ENCODE peak calls at places on chromosomes 13 and 19, in ten cellular contexts. One of them, this sample, is unnamed.

GRCh38 chr13:24208314-24208713 is 47.8 kb downstream of the SPATA13 start:
- DNase-seq in K562: no peak
- DNase-seq in colonic mucosa: no peak
- DNase-seq in GM10248: no peak
- DNase-seq in cardiac muscle cell: no peak
- DNase-seq in neural crest cell: no peak
- DNase-seq in heart right ventricle: no peak
- DNase-seq in fibroblast of the aortic adventitia: peak; percentile 89
- DNase-seq in ascending aorta: no peak
- DNase-seq in PC-9: no peak
- DNase-seq in this sample: no peak

GRCh38 chr13:106595623-106596022 is 27.7 kb upstream of the ARGLU1 start:
- DNase-seq in K562: no peak
- DNase-seq in colonic mucosa: no peak
- DNase-seq in GM10248: no peak
- DNase-seq in cardiac muscle cell: no peak
- DNase-seq in neural crest cell: no peak
- DNase-seq in heart right ventricle: peak; percentile 14
- DNase-seq in fibroblast of the aortic adventitia: no peak
- DNase-seq in ascending aorta: no peak
- DNase-seq in PC-9: no peak
- DNase-seq in this sample: no peak

GRCh38 chr19:10864538-10864899 is 6.8 kb upstream of the CARM1 start:
- DNase-seq in K562: peak; percentile 83
- DNase-seq in colonic mucosa: peak; percentile 92
- DNase-seq in GM10248: peak; percentile 88
- DNase-seq in cardiac muscle cell: peak; percentile 85
- DNase-seq in neural crest cell: peak; percentile 92
- DNase-seq in heart right ventricle: peak; percentile 86
- DNase-seq in fibroblast of the aortic adventitia: peak; percentile 82
- DNase-seq in ascending aorta: peak; percentile 89
- DNase-seq in PC-9: peak; percentile 78
- DNase-seq in this sample: peak; percentile 82

GRCh38 chr13:76944457-76944856 is 3.9 kb upstream of the ACOD1 start:
- DNase-seq in K562: no peak
- DNase-seq in colonic mucosa: no peak
- DNase-seq in GM10248: no peak
- DNase-seq in cardiac muscle cell: no peak
- DNase-seq in neural crest cell: no peak
- DNase-seq in heart right ventricle: no peak
- DNase-seq in fibroblast of the aortic adventitia: peak; percentile 70
- DNase-seq in ascending aorta: no peak
- DNase-seq in PC-9: no peak
- DNase-seq in this sample: no peak

GRCh38 chr13:76168661-76169060 is 532.5 kb downstream of the LMO7 start:
- DNase-seq in K562: no peak
- DNase-seq in colonic mucosa: no peak
- DNase-seq in GM10248: no peak
- DNase-seq in cardiac muscle cell: no peak
- DNase-seq in neural crest cell: no peak
- DNase-seq in heart right ventricle: no peak
- DNase-seq in fibroblast of the aortic adventitia: no peak
- DNase-seq in ascending aorta: no peak
- DNase-seq in PC-9: no peak
- DNase-seq in this sample: no peak

GRCh38 chr19:51726049-51726448 is 2.3 kb upstream of the HAS1 start:
- DNase-seq in K562: peak; percentile 82
- DNase-seq in colonic mucosa: peak; percentile 39
- DNase-seq in GM10248: no peak
- DNase-seq in cardiac muscle cell: no peak
- DNase-seq in neural crest cell: no peak
- DNase-seq in heart right ventricle: no peak
- DNase-seq in fibroblast of the aortic adventitia: peak; percentile 87
- DNase-seq in ascending aorta: peak; percentile 77
- DNase-seq in PC-9: no peak
- DNase-seq in this sample: no peak

GRCh38 chr13:75489502-75490263 is 7.7 kb upstream of the TBC1D4 start:
- DNase-seq in K562: no peak
- DNase-seq in colonic mucosa: peak; percentile 43
- DNase-seq in GM10248: peak; percentile 35
- DNase-seq in cardiac muscle cell: no peak
- DNase-seq in neural crest cell: no peak
- DNase-seq in heart right ventricle: no peak
- DNase-seq in fibroblast of the aortic adventitia: peak; percentile 40
- DNase-seq in ascending aorta: no peak
- DNase-seq in PC-9: peak; percentile 29
- DNase-seq in this sample: peak; percentile 39

GRCh38 chr19:51784109-51784785 is 10.7 kb upstream of the FPR3 start:
- DNase-seq in K562: no peak
- DNase-seq in colonic mucosa: no peak
- DNase-seq in GM10248: no peak
- DNase-seq in cardiac muscle cell: no peak
- DNase-seq in neural crest cell: no peak
- DNase-seq in heart right ventricle: no peak
- DNase-seq in fibroblast of the aortic adventitia: no peak
- DNase-seq in ascending aorta: no peak
- DNase-seq in PC-9: no peak
- DNase-seq in this sample: no peak

GRCh38 chr13:31846182-31846938 is 107.0 kb downstream of the RXFP2 start:
- DNase-seq in K562: peak; percentile 86
- DNase-seq in colonic mucosa: peak; percentile 89
- DNase-seq in GM10248: peak; percentile 90
- DNase-seq in cardiac muscle cell: peak; percentile 97
- DNase-seq in neural crest cell: peak; percentile 88
- DNase-seq in heart right ventricle: peak; percentile 92
- DNase-seq in fibroblast of the aortic adventitia: peak; percentile 71
- DNase-seq in ascending aorta: peak; percentile 94
- DNase-seq in PC-9: peak; percentile 84
- DNase-seq in this sample: peak; percentile 94

GRCh38 chr19:46759817-46760333 is 13.6 kb upstream of the STRN4 start:
- DNase-seq in K562: no peak
- DNase-seq in colonic mucosa: no peak
- DNase-seq in GM10248: no peak
- DNase-seq in cardiac muscle cell: no peak
- DNase-seq in neural crest cell: no peak
- DNase-seq in heart right ventricle: no peak
- DNase-seq in fibroblast of the aortic adventitia: peak; percentile 99
- DNase-seq in ascending aorta: peak; percentile 73
- DNase-seq in PC-9: no peak
- DNase-seq in this sample: no peak

GRCh38 chr19:14383898-14384669 is 2.8 kb downstream of the ADGRE5 start:
- DNase-seq in K562: peak; percentile 65
- DNase-seq in colonic mucosa: peak; percentile 58
- DNase-seq in GM10248: peak; percentile 70
- DNase-seq in cardiac muscle cell: no peak
- DNase-seq in neural crest cell: no peak
- DNase-seq in heart right ventricle: no peak
- DNase-seq in fibroblast of the aortic adventitia: peak; percentile 44
- DNase-seq in ascending aorta: no peak
- DNase-seq in PC-9: peak; percentile 14
- DNase-seq in this sample: peak; percentile 67

GRCh38 chr19:49157445-49158224 is at the start of gene TRPM4:
- DNase-seq in K562: peak; percentile 88
- DNase-seq in colonic mucosa: peak; percentile 98
- DNase-seq in GM10248: no peak
- DNase-seq in cardiac muscle cell: peak; percentile 96
- DNase-seq in neural crest cell: peak; percentile 81
- DNase-seq in heart right ventricle: peak; percentile 97
- DNase-seq in fibroblast of the aortic adventitia: peak; percentile 65
- DNase-seq in ascending aorta: peak; percentile 95
- DNase-seq in PC-9: peak; percentile 94
- DNase-seq in this sample: no peak

GRCh38 chr19:56099638-56100539 is 21.2 kb downstream of the ZNF787 start:
- DNase-seq in K562: no peak
- DNase-seq in colonic mucosa: no peak
- DNase-seq in GM10248: no peak
- DNase-seq in cardiac muscle cell: no peak
- DNase-seq in neural crest cell: no peak
- DNase-seq in heart right ventricle: no peak
- DNase-seq in fibroblast of the aortic adventitia: no peak
- DNase-seq in ascending aorta: no peak
- DNase-seq in PC-9: no peak
- DNase-seq in this sample: peak; percentile 30

GRCh38 chr13:73827434-73827833 is 306.8 kb downstream of the KLF12 start:
- DNase-seq in K562: no peak
- DNase-seq in colonic mucosa: no peak
- DNase-seq in GM10248: no peak
- DNase-seq in cardiac muscle cell: no peak
- DNase-seq in neural crest cell: no peak
- DNase-seq in heart right ventricle: no peak
- DNase-seq in fibroblast of the aortic adventitia: no peak
- DNase-seq in ascending aorta: no peak
- DNase-seq in PC-9: no peak
- DNase-seq in this sample: no peak
- TF ChIP-seq CTCF in K562: no peak
- TF ChIP-seq CTCF in colonic mucosa: no peak
- TF ChIP-seq CTCF in GM10248: no peak
- TF ChIP-seq CTCF in cardiac muscle cell: no peak
- TF ChIP-seq CTCF in neural crest cell: no peak
- TF ChIP-seq CTCF in heart right ventricle: no peak
- TF ChIP-seq CTCF in fibroblast of the aortic adventitia: no peak
- TF ChIP-seq CTCF in ascending aorta: no peak
- TF ChIP-seq CTCF in PC-9: no peak
- TF ChIP-seq CTCF in this sample: no peak

GRCh38 chr19:40598121-40598917 is 2.9 kb upstream of the LTBP4 start:
- DNase-seq in K562: peak; percentile 69
- DNase-seq in colonic mucosa: peak; percentile 92
- DNase-seq in GM10248: peak; percentile 86
- DNase-seq in cardiac muscle cell: peak; percentile 92
- DNase-seq in neural crest cell: peak; percentile 97
- DNase-seq in heart right ventricle: peak; percentile 90
- DNase-seq in fibroblast of the aortic adventitia: peak; percentile 87
- DNase-seq in ascending aorta: peak; percentile 94
- DNase-seq in PC-9: peak; percentile 89
- DNase-seq in this sample: peak; percentile 91
- TF ChIP-seq CTCF in K562: peak; percentile 99
- TF ChIP-seq CTCF in colonic mucosa: peak; percentile 98
- TF ChIP-seq CTCF in GM10248: peak; percentile 98
- TF ChIP-seq CTCF in cardiac muscle cell: peak; percentile 96
- TF ChIP-seq CTCF in neural crest cell: peak; percentile 99
- TF ChIP-seq CTCF in heart right ventricle: peak; percentile 98
- TF ChIP-seq CTCF in fibroblast of the aortic adventitia: peak; percentile 96
- TF ChIP-seq CTCF in ascending aorta: peak; percentile 99
- TF ChIP-seq CTCF in PC-9: peak; percentile 96
- TF ChIP-seq CTCF in this sample: peak; percentile 96

DNA sequence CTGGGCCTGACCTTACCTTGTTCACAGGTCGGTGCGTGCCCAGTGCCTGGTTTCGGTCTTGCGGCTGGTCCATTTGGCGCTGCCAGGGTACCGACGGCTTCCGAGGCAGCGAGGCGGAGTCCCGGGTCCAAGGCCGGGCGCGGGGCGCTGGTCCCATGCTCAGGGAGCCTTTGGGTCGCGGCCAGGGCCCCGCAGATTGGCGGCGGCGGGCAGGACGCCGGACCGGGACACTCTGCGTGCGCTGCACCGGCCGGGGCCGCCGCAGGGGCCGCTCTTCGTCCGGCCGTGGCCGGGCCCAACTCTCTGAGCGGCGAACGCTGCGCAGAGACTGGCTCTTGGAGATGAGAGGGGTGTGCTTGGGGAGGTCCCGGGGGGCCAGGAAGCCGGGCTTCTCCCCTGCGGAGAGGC is 3.3 kb upstream of the WIZ start:
- DNase-seq in K562: no peak
- DNase-seq in colonic mucosa: no peak
- DNase-seq in GM10248: no peak
- DNase-seq in cardiac muscle cell: peak; percentile 14
- DNase-seq in neural crest cell: no peak
- DNase-seq in heart right ventricle: no peak
- DNase-seq in fibroblast of the aortic adventitia: no peak
- DNase-seq in ascending aorta: no peak
- DNase-seq in PC-9: no peak
- DNase-seq in this sample: no peak
- TF ChIP-seq CTCF in K562: no peak
- TF ChIP-seq CTCF in colonic mucosa: no peak
- TF ChIP-seq CTCF in GM10248: no peak
- TF ChIP-seq CTCF in cardiac muscle cell: peak; percentile 42
- TF ChIP-seq CTCF in neural crest cell: peak; percentile 29
- TF ChIP-seq CTCF in heart right ventricle: peak; percentile 9
- TF ChIP-seq CTCF in fibroblast of the aortic adventitia: peak; percentile 27
- TF ChIP-seq CTCF in ascending aorta: peak; percentile 33
- TF ChIP-seq CTCF in PC-9: no peak
- TF ChIP-seq CTCF in this sample: no peak

DNA sequence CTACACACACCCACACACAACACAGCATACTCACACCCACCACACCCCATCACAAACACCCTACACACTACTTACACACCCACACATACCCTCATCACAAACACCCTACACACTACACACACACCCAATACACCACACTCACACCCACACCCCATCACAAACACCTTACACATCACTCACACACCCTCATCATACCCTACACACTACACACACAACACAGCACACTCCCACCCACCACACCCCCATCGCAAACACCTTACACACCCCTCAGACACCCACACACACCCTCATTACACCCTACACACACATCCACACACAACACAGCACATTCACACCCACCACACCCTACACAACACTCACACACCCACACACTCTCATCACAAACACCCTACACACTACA is 15.8 kb downstream of the PEPD start:
- DNase-seq in K562: no peak
- DNase-seq in colonic mucosa: no peak
- DNase-seq in GM10248: no peak
- DNase-seq in cardiac muscle cell: no peak
- DNase-seq in neural crest cell: no peak
- DNase-seq in heart right ventricle: no peak
- DNase-seq in fibroblast of the aortic adventitia: no peak
- DNase-seq in ascending aorta: no peak
- DNase-seq in PC-9: no peak
- DNase-seq in this sample: no peak
- TF ChIP-seq CTCF in K562: no peak
- TF ChIP-seq CTCF in colonic mucosa: no peak
- TF ChIP-seq CTCF in GM10248: no peak
- TF ChIP-seq CTCF in cardiac muscle cell: no peak
- TF ChIP-seq CTCF in neural crest cell: no peak
- TF ChIP-seq CTCF in heart right ventricle: no peak
- TF ChIP-seq CTCF in fibroblast of the aortic adventitia: no peak
- TF ChIP-seq CTCF in ascending aorta: no peak
- TF ChIP-seq CTCF in PC-9: no peak
- TF ChIP-seq CTCF in this sample: no peak

DNA sequence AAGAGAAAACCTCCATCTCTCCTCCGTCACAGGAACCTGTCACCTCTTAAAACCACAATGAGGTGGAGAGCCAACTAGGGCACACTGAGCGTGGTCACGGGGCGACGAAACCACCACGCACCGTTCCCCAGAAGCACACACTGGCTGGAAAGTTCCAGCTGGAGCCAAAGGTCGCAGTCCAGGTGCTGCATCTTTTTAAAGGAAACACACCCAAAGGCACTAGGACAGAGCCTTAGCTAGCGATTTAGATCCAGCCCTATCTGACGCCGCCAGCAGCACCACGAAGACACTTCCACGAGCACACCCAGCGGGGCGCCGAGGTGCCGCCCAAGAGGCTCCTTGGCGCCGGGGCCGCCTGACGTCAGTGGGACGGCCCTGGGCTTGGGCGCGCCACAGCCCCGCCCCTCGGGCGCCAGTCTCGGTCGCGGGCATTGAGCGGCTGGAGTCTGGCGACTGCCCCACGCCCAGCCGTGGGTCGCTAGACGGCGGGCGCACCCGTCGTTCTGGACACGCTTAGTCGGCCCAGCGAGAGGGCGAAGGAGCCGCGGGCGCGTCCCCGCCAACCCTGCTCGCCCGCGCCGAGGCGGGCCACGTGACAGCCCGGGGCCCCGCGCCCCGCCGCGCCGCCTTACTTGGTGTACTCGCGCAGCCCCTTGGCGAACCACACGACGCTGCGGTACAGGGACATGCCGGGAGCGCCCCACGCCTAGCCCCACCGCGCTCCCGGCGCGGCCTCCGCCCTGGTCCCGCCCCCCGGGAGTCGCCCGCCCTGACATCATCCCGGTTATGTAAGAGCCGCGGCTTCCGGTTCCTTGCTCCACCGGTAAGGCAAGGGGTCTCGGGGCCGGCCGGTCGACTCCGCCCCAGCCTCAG is at the start of gene DHRS12:
- DNase-seq in K562: peak; percentile 90
- DNase-seq in colonic mucosa: peak; percentile 94
- DNase-seq in GM10248: peak; percentile 91
- DNase-seq in cardiac muscle cell: peak; percentile 87
- DNase-seq in neural crest cell: peak; percentile 63
- DNase-seq in heart right ventricle: peak; percentile 95
- DNase-seq in fibroblast of the aortic adventitia: peak; percentile 74
- DNase-seq in ascending aorta: peak; percentile 96
- DNase-seq in PC-9: peak; percentile 83
- DNase-seq in this sample: peak; percentile 93
- TF ChIP-seq CTCF in K562: no peak
- TF ChIP-seq CTCF in colonic mucosa: no peak
- TF ChIP-seq CTCF in GM10248: no peak
- TF ChIP-seq CTCF in cardiac muscle cell: no peak
- TF ChIP-seq CTCF in neural crest cell: no peak
- TF ChIP-seq CTCF in heart right ventricle: no peak
- TF ChIP-seq CTCF in fibroblast of the aortic adventitia: no peak
- TF ChIP-seq CTCF in ascending aorta: no peak
- TF ChIP-seq CTCF in PC-9: no peak
- TF ChIP-seq CTCF in this sample: no peak